ENCODE peak calls at places on chromosomes 4 and X, in five cellular contexts. S, J, M, B and Z are unnamed samples.

GRCh38 chr4:6551660-6552059 is 23.3 kb upstream of the MAN2B2 start:
- DNase-seq in S (no peak), J (no peak), M (no peak), B (no peak), Z (no peak)

GRCh38 chr4:142036795-142037583 is 400.6 kb downstream of the IL15 start:
- DNase-seq in J (no peak), S (no peak), M (no peak), B (no peak), Z (no peak)

GRCh38 chr4:128455480-128455879 is 167.9 kb upstream of the PGRMC2 start:
- DNase-seq in B (no peak), M (no peak), J (no peak), S (no peak), Z (no peak)

GRCh38 chrX:38220936-38221386 is 290 bp upstream of the SRPX start:
- DNase-seq in B (no peak), S (no peak), M (no peak), J (no peak), Z (no peak)

GRCh38 chr4:340011-340410 is 2.4 kb downstream of the ZNF141 start:
- DNase-seq in J (no peak), S (no peak), M (no peak), B (no peak), Z (no peak)

GRCh38 chr4:104531390-104531789 is 36.7 kb upstream of the CXXC4 start:
- DNase-seq in M (no peak), B (no peak), S (no peak), J (no peak), Z (no peak)

GRCh38 chr4:153040677-153041076 is 104.6 kb downstream of the FHDC1 start:
- DNase-seq in S (no peak), M (no peak), B (no peak), J (no peak), Z (no peak)

GRCh38 chr4:61201562-61202099 is 1.5 kb downstream of the ADGRL3 start:
- DNase-seq in J (peak), M (peak), S (no peak), B (no peak), Z (no peak)

GRCh38 chr4:140109626-140110213 is 44.3 kb downstream of the MAML3 start:
- DNase-seq in S (no peak), B (no peak), M (no peak), J (no peak), Z (no peak)